ENCODE peak calls at places on chromosomes 11 and 22, in four cellular contexts. T, J, G and C are unnamed samples.

GRCh38 chr11:116787786-116788486 is at the start of gene ZPR1:
- DNase-seq in G (peak; percentile 93), J (peak; percentile 37), T (peak; percentile 58), C (no peak)

GRCh38 chr22:38966379-38966700 is 8.9 kb downstream of the APOBEC3A start:
- DNase-seq in G (peak; percentile 26), T (no peak), J (no peak), C (no peak)

GRCh38 chr11:104161751-104162450 is 2.0 kb downstream of the PDGFD start:
- DNase-seq in T (no peak), G (no peak), J (no peak), C (no peak)

GRCh38 chr11:135002236-135002635 is 590.2 kb upstream of the B3GAT1 start:
- DNase-seq in J (no peak), G (no peak), T (no peak), C (no peak)

GRCh38 chr11:82969811-82970210 is 68.3 kb downstream of the DDIAS start:
- DNase-seq in G (no peak), T (no peak), J (no peak), C (peak; percentile 84)

GRCh38 chr11:64827451-64827839 is 17.0 kb downstream of the CDC42BPG start:
- DNase-seq in J (no peak), G (no peak), T (no peak), C (no peak)

GRCh38 chr11:118215765-118216164 is 9.0 kb downstream of the JAML start:
- DNase-seq in T (no peak), J (no peak), G (no peak), C (no peak)

GRCh38 chr11:68798221-68798813 is 43.4 kb downstream of the CPT1A start:
- DNase-seq in G (peak; percentile 59), J (peak; percentile 12), T (no peak), C (no peak)

GRCh38 chr22:17171016-17171312 is 11.9 kb upstream of the HDHD5 start:
- DNase-seq in T (no peak), J (no peak), G (no peak), C (no peak)

GRCh38 chr22:25929479-25929878 is 187.5 kb downstream of the MYO18B start:
- DNase-seq in G (no peak), T (no peak), J (no peak), C (no peak)

GRCh38 chr11:12902784-12903491 is 106.2 kb upstream of the RASSF10 start:
- DNase-seq in G (no peak), J (peak; percentile 58), T (no peak), C (no peak)

GRCh38 chr11:68750197-68750987 is 928 bp downstream of the TESMIN start:
- DNase-seq in G (peak; percentile 45), J (no peak), T (no peak), C (no peak)

GRCh38 chr22:23182289-23183106 is 2.2 kb downstream of the BCR start:
- DNase-seq in T (no peak), G (peak; percentile 91), J (no peak), C (peak; percentile 32)

GRCh38 chr11:75814369-75814685 is 683 bp upstream of the UVRAG start:
- DNase-seq in T (no peak), J (no peak), G (no peak), C (no peak)

GRCh38 chr22:41048791-41049717 is 43.3 kb upstream of the EP300 start:
- DNase-seq in J (peak; percentile 61), T (no peak), G (peak; percentile 29), C (no peak)

GRCh38 chr11:6486256-6486655 is 5.0 kb downstream of the TIMM10B start:
- DNase-seq in T (no peak), G (no peak), J (no peak), C (no peak)

GRCh38 chr11:9838229-9838628 is 174.4 kb downstream of the SWAP70 start:
- DNase-seq in J (no peak), G (no peak), T (no peak), C (no peak)

GRCh38 chr11:62193954-62194353 is 3.9 kb downstream of the SCGB1D1 start:
- DNase-seq in J (no peak), G (peak; percentile 24), T (no peak), C (no peak)

GRCh38 chr11:79419120-79419519 is 21.7 kb downstream of the TENM4 start:
- DNase-seq in J (peak; percentile 7), G (no peak), T (peak; percentile 66), C (no peak)

GRCh38 chr11:129743029-129743846 is 72.4 kb upstream of the TMEM45B start:
- DNase-seq in T (no peak), G (no peak), J (no peak), C (no peak)

GRCh38 chr11:58024601-58025091 is 965 bp downstream of the OR9Q1 start:
- DNase-seq in J (no peak), G (no peak), T (no peak), C (no peak)

GRCh38 chr11:89477175-89477574 is 14.0 kb downstream of the NOX4 start:
- DNase-seq in T (peak; percentile 14), J (peak; percentile 4), G (no peak), C (no peak)

GRCh38 chr11:105719073-105719846 is 109.4 kb downstream of the GRIA4 start:
- DNase-seq in T (peak; percentile 37), G (no peak), J (peak; percentile 49), C (peak; percentile 35)

GRCh38 chr22:28953399-28953798 is 70.0 kb downstream of the ZNRF3 start:
- DNase-seq in J (peak; percentile 49), G (no peak), T (no peak), C (no peak)

GRCh38 chr22:28951969-28952521 is 68.7 kb downstream of the ZNRF3 start:
- DNase-seq in G (no peak), J (peak; percentile 65), T (no peak), C (no peak)

GRCh38 chr22:28955817-28956216 is 72.4 kb downstream of the ZNRF3 start:
- DNase-seq in G (no peak), T (no peak), J (no peak), C (peak; percentile 60)

GRCh38 chr22:28952857-28953256 is 69.5 kb downstream of the ZNRF3 start:
- DNase-seq in J (no peak), T (no peak), G (no peak), C (no peak)

DNA sequence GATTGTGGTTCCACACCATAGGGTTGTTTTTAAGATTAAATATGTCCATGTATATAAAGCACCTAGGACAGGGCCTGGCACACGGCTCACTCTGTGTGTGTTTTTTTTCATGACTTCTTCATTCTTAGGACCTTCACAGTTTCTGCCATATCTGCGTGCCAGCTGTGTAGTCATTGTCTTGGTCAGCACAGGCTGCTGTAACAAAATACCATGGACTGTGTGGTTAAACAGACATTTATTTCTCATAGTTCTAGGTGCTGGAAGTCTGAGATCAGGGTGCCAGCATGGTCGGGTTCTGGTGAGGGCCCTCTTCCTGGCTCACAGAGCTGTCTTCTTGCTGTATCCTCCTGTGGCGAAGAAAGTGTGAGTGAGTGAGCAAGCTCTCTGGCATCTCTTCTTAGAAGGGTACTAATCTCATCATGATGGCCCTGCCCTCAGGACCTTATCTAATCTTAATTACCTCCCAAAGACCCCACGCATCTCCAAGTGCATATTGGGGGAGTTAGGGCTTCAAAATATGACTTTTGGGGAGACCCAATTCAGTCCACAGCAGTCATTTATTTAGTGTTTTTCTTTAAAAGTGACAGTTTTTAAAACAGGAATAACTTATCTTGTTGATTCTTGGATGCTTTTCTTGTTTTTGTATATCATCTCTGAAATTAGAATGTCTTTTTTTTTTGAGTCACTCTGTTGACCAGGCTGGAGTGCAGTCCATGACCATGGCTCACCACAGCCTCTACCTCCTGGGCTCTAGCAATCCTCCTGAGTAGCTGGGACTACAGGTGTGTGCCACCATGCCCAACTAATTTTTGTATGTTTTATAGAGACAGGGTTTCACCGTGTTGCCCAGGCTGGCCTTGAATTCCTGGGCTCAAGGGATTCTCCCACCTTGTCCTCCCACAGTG is 70.9 kb downstream of the ZNRF3 start:
- DNase-seq in G (no peak), T (no peak), J (no peak), C (no peak)
- H3K27ac ChIP-seq in G (no peak overlapping the region), T (peak overlapping the region; percentile 40), J (peak overlapping the region; percentile 64), C (no peak overlapping the region)

GRCh38 chr11:22193348-22194051 is 615 bp downstream of the ANO5 start:
- DNase-seq in J (no peak), G (peak; percentile 9), T (peak; percentile 45), C (no peak)
- TF ChIP-seq POLR2AphosphoS2 in J (no peak), G (no peak), T (no peak), C (no peak)

DNA sequence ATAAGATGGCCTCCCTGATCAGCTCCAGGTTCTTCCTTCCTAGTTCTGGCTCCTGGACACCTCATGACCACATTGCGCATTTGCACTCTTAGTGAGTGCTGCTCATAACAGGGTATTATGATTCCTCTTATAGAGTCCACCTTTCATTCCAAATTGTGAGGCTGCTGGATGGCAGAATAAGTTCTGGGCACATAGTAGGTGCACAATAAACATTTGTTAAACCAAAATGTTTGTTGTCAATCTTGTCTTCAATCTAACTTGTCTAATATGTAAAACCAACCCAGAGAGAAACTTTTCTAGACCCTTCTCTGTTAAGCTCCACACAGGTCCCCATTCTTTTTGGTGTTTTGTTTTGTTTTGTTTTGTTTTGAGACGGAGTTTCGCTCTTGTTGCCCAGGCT is 22.6 kb upstream of the ZBTB16 start:
- DNase-seq in G (no peak), J (no peak), T (no peak), C (no peak)
- H3K27ac ChIP-seq in G (no peak overlapping the region), J (no peak overlapping the region), T (peak overlapping the region; percentile 66), C (no peak overlapping the region)

GRCh38 chr11:45997599-45997998 is 75.1 kb downstream of the LARGE2 start:
- DNase-seq in T (no peak), G (peak; percentile 41), J (no peak), C (no peak)

GRCh38 chr11:46006418-46007070 is 84.1 kb downstream of the LARGE2 start:
- DNase-seq in J (peak; percentile 71), G (peak; percentile 45), T (peak; percentile 74), C (peak; percentile 37)

GRCh38 chr11:46002146-46002545 is 79.7 kb downstream of the LARGE2 start:
- DNase-seq in T (no peak), G (no peak), J (no peak), C (no peak)

GRCh38 chr11:46003647-46004046 is 81.2 kb downstream of the LARGE2 start:
- DNase-seq in T (no peak), G (no peak), J (no peak), C (no peak)

DNA sequence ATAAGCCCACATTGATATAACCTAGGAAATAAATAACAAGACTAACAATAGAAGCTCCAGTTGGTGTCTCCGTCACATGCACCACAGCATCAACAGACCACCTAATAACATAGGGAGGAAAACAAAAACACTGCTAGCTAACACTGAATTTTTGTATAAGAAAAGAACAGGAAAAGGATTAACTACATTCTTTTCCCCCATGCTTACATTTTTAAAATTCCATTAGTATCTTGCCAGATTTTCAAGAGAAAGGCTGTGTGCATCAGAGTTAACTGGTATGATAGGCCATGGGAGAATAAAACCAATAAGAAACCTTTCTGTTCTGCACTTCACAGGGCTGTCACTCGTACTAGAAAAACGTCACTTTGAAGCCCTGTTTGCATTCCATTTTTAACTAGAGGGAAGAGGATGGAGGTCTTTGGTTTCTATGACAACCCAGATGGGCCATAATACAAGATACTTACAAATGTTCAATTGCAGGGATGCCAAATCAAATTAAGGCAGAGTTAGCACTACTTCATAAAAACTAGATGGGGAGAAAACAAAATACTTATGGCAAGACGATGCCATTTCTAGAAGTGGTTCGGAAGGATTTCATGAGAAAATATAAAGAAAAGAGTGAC is 79.1 kb downstream of the LARGE2 start:
- DNase-seq in T (no peak), G (no peak), J (no peak), C (no peak)
- TF ChIP-seq POLR2AphosphoS2 in T (no peak), G (no peak), J (no peak), C (no peak)

GRCh38 chr11:35303596-35304392 is 115.6 kb downstream of the SLC1A2 start:
- DNase-seq in J (peak; percentile 52), G (no peak), T (peak; percentile 83), C (no peak)
- H3K27ac ChIP-seq in J (peak overlapping the region; percentile 87), G (no peak overlapping the region), T (peak overlapping the region; percentile 52), C (no peak overlapping the region)